ENCODE peak calls at places on chromosome 6, in six cellular contexts. X is mesenchymal stem cell, U is neuronal stem cell, A is H9, C is H1, R is trophoblast cell. L is an unnamed sample.
A peak's percentile ranks its signal among the peaks of the same experiment; 100 is the strongest.

GRCh38 chr6:26531897-26532296 is 6.3 kb upstream of the HMGN4 start:
- DNase-seq in C (no peak), U (no peak), R (no peak), X (no peak), A (no peak), L (no peak)

GRCh38 chr6:11575408-11576033 is 38.0 kb downstream of the TMEM170B start:
- DNase-seq in R (peak; percentile 75), A (peak; percentile 63), U (peak; percentile 49), X (peak; percentile 85), C (peak; percentile 56), L (peak; percentile 84)

GRCh38 chr6:143486752-143487151 is 24.8 kb downstream of the FUCA2 start:
- DNase-seq in C (no peak), R (no peak), U (no peak), X (no peak), A (no peak), L (no peak)

GRCh38 chr6:152673233-152673632 is 24.5 kb upstream of the MYCT1 start:
- DNase-seq in A (no peak), R (no peak), U (no peak), X (no peak), C (no peak), L (peak; percentile 7)

GRCh38 chr6:71887006-71887743 is 825 bp downstream of the RIMS1 start:
- DNase-seq in R (no peak), X (no peak), C (peak; percentile 66), U (peak; percentile 18), A (peak; percentile 44), L (no peak)

GRCh38 chr6:99024089-99024488 is 76.3 kb upstream of the FBXL4 start:
- DNase-seq in U (no peak), R (no peak), A (no peak), X (no peak), C (no peak), L (no peak)

GRCh38 chr6:2209226-2209809 is 36.1 kb downstream of the GMDS start:
- DNase-seq in R (peak; percentile 50), A (peak; percentile 81), U (peak; percentile 23), C (peak; percentile 76), X (peak; percentile 15), L (peak; percentile 30)

GRCh38 chr6:43763133-43763797 is 6.7 kb upstream of the VEGFA start:
- DNase-seq in R (no peak), C (no peak), A (no peak), U (no peak), X (peak; percentile 40), L (peak; percentile 77)

GRCh38 chr6:7135755-7136154 is 28.0 kb downstream of the RREB1 start:
- DNase-seq in U (no peak), R (no peak), A (no peak), C (no peak), X (no peak), L (no peak)

GRCh38 chr6:54307412-54308036 is 717 bp upstream of the TINAG start:
- DNase-seq in U (no peak), C (no peak), A (no peak), R (no peak), X (no peak), L (no peak)

GRCh38 chr6:36386495-36387439 is 702 bp downstream of the ETV7 start:
- DNase-seq in U (no peak), X (peak; percentile 80), C (peak; percentile 65), A (peak; percentile 66), R (peak; percentile 78), L (peak; percentile 67)

GRCh38 chr6:151021878-151022277 is 156.4 kb downstream of the MTHFD1L start:
- DNase-seq in R (no peak), U (no peak), C (no peak), A (no peak), X (peak; percentile 62), L (peak; percentile 43)

GRCh38 chr6:17505062-17505476 is 95.0 kb upstream of the FAM8A1 start:
- DNase-seq in R (peak; percentile 8), U (no peak), C (peak; percentile 43), X (peak; percentile 35), A (no peak), L (peak; percentile 34)

GRCh38 chr6:21061892-21062291 is 527.6 kb downstream of the CDKAL1 start:
- DNase-seq in X (no peak), C (no peak), U (no peak), A (no peak), R (no peak), L (no peak)

GRCh38 chr6:77816766-77817270 is 164.0 kb downstream of the MEI4 start:
- DNase-seq in X (no peak), A (no peak), R (no peak), C (no peak), U (no peak), L (no peak)

GRCh38 chr6:99269207-99269606 is 80.3 kb downstream of the FAXC start:
- DNase-seq in R (no peak), X (no peak), U (no peak), C (no peak), A (no peak), L (no peak)

GRCh38 chr6:158414900-158415299 is 102.6 kb downstream of the TULP4 start:
- DNase-seq in C (no peak), X (peak; percentile 42), U (no peak), A (no peak), R (peak; percentile 56), L (peak; percentile 87)

GRCh38 chr6:132715204-132715603 is 1.3 kb upstream of the VNN1 start:
- DNase-seq in U (peak; percentile 29), A (peak; percentile 87), R (peak; percentile 86), X (peak; percentile 83), C (peak; percentile 54), L (peak; percentile 76)

GRCh38 chr6:82909551-82909950 is 156.1 kb downstream of the UBE3D start:
- DNase-seq in C (no peak), U (no peak), R (no peak), A (no peak), X (no peak), L (no peak)

GRCh38 chr6:150584596-150584995 is 15.1 kb upstream of the PLEKHG1 start:
- DNase-seq in R (no peak), C (no peak), U (no peak), X (no peak), A (no peak), L (no peak)

GRCh38 chr6:135196739-135197510 is 15.8 kb downstream of the MYB start:
- DNase-seq in X (no peak), C (no peak), A (no peak), R (no peak), U (no peak), L (no peak)

GRCh38 chr6:20744911-20745557 is 210.8 kb downstream of the CDKAL1 start:
- DNase-seq in C (no peak), R (no peak), X (no peak), U (no peak), A (no peak), L (no peak)

GRCh38 chr6:78909391-78909790 is 42.0 kb downstream of the IRAK1BP1 start:
- DNase-seq in A (no peak), R (no peak), U (no peak), X (peak; percentile 33), C (no peak), L (peak; percentile 53)

GRCh38 chr6:89895273-89895874 is 1.1 kb downstream of the GJA10 start:
- DNase-seq in R (peak; percentile 23), A (peak; percentile 74), X (peak; percentile 74), U (peak; percentile 63), C (peak; percentile 76), L (peak; percentile 69)

GRCh38 chr6:149028767-149029405 is 282.1 kb downstream of the UST start:
- DNase-seq in A (no peak), C (no peak), R (peak; percentile 53), X (peak; percentile 83), U (peak; percentile 77), L (peak; percentile 95)

GRCh38 chr6:123118811-123119210 is 122.8 kb downstream of the CLVS2 start:
- DNase-seq in X (no peak), R (no peak), U (no peak), C (no peak), A (no peak), L (no peak)

GRCh38 chr6:12014027-12014872 is 2.1 kb downstream of the HIVEP1 start:
- DNase-seq in X (peak; percentile 81), C (no peak), U (no peak), A (no peak), R (peak; percentile 56), L (peak; percentile 90)

GRCh38 chr6:80742481-80742880 is 636.0 kb downstream of the BCKDHB start:
- DNase-seq in R (no peak), U (no peak), C (no peak), A (no peak), X (peak; percentile 57), L (peak; percentile 25)

GRCh38 chr6:137518584-137518983 is 24.4 kb upstream of the OLIG3 start:
- DNase-seq in C (no peak), U (no peak), X (no peak), R (no peak), A (peak; percentile 45), L (no peak)
- H3K4ac ChIP-seq in C (no peak overlapping the region), U (no peak overlapping the region), X (no peak overlapping the region), R (no peak overlapping the region), A (no peak overlapping the region), L (no peak overlapping the region)

DNA sequence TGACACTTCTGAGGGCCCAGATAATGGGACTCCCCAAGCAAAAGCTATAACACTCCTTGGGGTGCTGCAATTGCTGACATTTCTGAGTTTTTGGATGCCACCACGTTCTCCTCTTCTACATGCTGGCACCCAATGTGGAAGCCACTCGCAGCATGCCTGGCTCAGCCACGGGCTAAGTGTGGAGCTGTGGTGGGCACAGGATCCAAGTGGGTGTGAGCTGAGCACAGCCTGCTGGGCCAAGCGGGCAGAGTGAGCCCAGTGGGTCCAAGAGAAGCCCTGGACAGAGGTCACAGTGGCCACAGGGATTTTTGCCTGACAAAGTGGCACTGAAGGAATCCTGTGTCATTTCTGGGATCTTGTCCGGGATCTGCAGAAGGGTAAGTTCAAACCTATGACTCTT is 213.2 kb downstream of the C6orf118 start:
- DNase-seq in U (no peak), R (no peak), A (no peak), X (no peak), C (no peak), L (no peak)
- H3K9me3 ChIP-seq in U (peaks cover 9% of the 10 kb centered on the region), R (peaks cover 3% of the 10 kb centered on the region), A (no peaks in the 10 kb centered on the region), X (peaks cover 10% of the 10 kb centered on the region), C (no peaks in the 10 kb centered on the region), L (peaks cover 20% of the 10 kb centered on the region)

DNA sequence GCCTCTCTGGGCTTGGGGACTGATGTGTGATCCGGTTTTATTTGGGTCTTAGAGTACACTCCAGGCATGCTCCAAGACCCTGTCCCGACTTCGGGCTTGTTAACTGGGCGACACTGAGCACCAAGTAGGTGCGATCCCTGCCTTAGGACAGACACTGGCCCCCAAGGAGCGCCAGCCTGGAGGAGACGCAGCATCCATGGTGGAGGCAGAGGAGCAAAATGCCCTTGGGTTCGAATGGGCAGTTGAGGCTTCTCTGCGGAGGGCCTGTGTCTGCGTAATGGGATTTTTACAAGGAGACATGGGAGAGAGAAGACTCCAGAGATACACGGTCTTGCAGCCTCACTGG is 593 bp upstream of the LEMD2 start:
- DNase-seq in C (no peak), X (no peak), A (no peak), R (no peak), U (no peak), L (no peak)
- H3K4ac ChIP-seq in C (peak overlapping the region; percentile 54), X (peak overlapping the region; percentile 97), A (no peak overlapping the region), R (peak overlapping the region; percentile 49), U (no peak overlapping the region), L (peak overlapping the region; percentile 78)

GRCh38 chr6:22204153-22204552 is 92.7 kb downstream of the PRL start:
- DNase-seq in X (no peak), A (no peak), R (no peak), C (no peak), U (no peak), L (no peak)

DNA sequence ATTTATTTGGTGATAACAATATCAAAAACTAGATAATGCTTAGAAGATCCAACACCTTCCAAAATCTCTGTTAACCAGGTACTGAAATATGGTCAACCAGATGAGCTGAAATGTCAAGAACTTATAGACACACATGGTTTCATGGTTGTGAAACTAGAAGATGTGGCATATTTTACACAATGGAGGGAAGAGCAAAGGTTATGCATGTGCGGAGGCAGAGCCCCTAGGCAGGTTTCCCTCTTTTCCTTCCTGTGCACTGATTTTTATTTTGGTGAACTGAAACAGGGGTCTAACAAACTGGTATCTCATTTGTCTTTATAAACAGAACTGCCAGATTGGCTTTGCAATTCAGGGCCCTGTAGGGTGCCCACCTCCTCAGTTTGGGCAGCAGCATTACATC is 91.6 kb downstream of the PRL start:
- DNase-seq in X (no peak), U (no peak), R (no peak), A (no peak), C (no peak), L (no peak)
- H3K9me3 ChIP-seq in X (no peaks in the 10 kb centered on the region), U (no peaks in the 10 kb centered on the region), R (no peaks in the 10 kb centered on the region), A (no peaks in the 10 kb centered on the region), C (no peaks in the 10 kb centered on the region), L (no peaks in the 10 kb centered on the region)